ENCODE peak calls at places on chromosomes 4 and X, in five cellular contexts. One of them, this sample, is unnamed.
A peak's percentile ranks its signal among the peaks of the same experiment; 100 is the strongest.

GRCh38 chr4:76830612-76831474 is 67.1 kb downstream of the SOWAHB start:
- DNase-seq in IMR-90: peak; percentile 92
- DNase-seq in neuronal stem cell: peak; percentile 20
- DNase-seq in mesendoderm: peak; percentile 70
- DNase-seq in mesenchymal stem cell: peak; percentile 97
- DNase-seq in this sample: no peak

GRCh38 chr4:26820346-26820745 is 40.3 kb upstream of the STIM2 start:
- DNase-seq in IMR-90: no peak
- DNase-seq in neuronal stem cell: no peak
- DNase-seq in mesendoderm: no peak
- DNase-seq in mesenchymal stem cell: no peak
- DNase-seq in this sample: no peak

GRCh38 chr4:168273838-168274237 is 44.7 kb downstream of the DDX60 start:
- DNase-seq in IMR-90: no peak
- DNase-seq in neuronal stem cell: no peak
- DNase-seq in mesendoderm: peak; percentile 49
- DNase-seq in mesenchymal stem cell: no peak
- DNase-seq in this sample: peak; percentile 46

GRCh38 chr4:122604146-122604545 is 16.7 kb downstream of the IL21 start:
- DNase-seq in IMR-90: no peak
- DNase-seq in neuronal stem cell: no peak
- DNase-seq in mesendoderm: peak; percentile 8
- DNase-seq in mesenchymal stem cell: no peak
- DNase-seq in this sample: peak; percentile 50

GRCh38 chr4:156763511-156763910 is 208.1 kb downstream of the PDGFC start:
- DNase-seq in IMR-90: peak; percentile 43
- DNase-seq in neuronal stem cell: no peak
- DNase-seq in mesendoderm: no peak
- DNase-seq in mesenchymal stem cell: no peak
- DNase-seq in this sample: no peak

GRCh38 chr4:2286904-2287593 is 25.1 kb upstream of the MXD4 start:
- DNase-seq in IMR-90: peak; percentile 4
- DNase-seq in neuronal stem cell: no peak
- DNase-seq in mesendoderm: no peak
- DNase-seq in mesenchymal stem cell: no peak
- DNase-seq in this sample: no peak

GRCh38 chr4:64539234-64539849 is 130.1 kb upstream of the TECRL start:
- DNase-seq in IMR-90: peak; percentile 49
- DNase-seq in neuronal stem cell: peak; percentile 66
- DNase-seq in mesendoderm: peak; percentile 74
- DNase-seq in mesenchymal stem cell: peak; percentile 71
- DNase-seq in this sample: peak; percentile 17

GRCh38 chrX:66028936-66029335 is 10.9 kb downstream of the VSIG4 start:
- DNase-seq in IMR-90: no peak
- DNase-seq in neuronal stem cell: no peak
- DNase-seq in mesendoderm: no peak
- DNase-seq in mesenchymal stem cell: no peak
- DNase-seq in this sample: no peak

GRCh38 chr4:23484689-23485088 is 405.2 kb downstream of the PPARGC1A start:
- DNase-seq in IMR-90: no peak
- DNase-seq in neuronal stem cell: no peak
- DNase-seq in mesendoderm: peak; percentile 58
- DNase-seq in mesenchymal stem cell: no peak
- DNase-seq in this sample: no peak

GRCh38 chrX:101219840-101220191 is 230 bp downstream of the DRP2 start:
- DNase-seq in IMR-90: peak; percentile 71
- DNase-seq in neuronal stem cell: no peak
- DNase-seq in mesendoderm: peak; percentile 45
- DNase-seq in mesenchymal stem cell: peak; percentile 71
- DNase-seq in this sample: no peak

GRCh38 chr4:7185487-7186030 is 6.8 kb upstream of the SORCS2 start:
- DNase-seq in IMR-90: no peak
- DNase-seq in neuronal stem cell: no peak
- DNase-seq in mesendoderm: no peak
- DNase-seq in mesenchymal stem cell: no peak
- DNase-seq in this sample: no peak

GRCh38 chr4:24489870-24490269 is 94.5 kb downstream of the DHX15 start:
- DNase-seq in IMR-90: no peak
- DNase-seq in neuronal stem cell: no peak
- DNase-seq in mesendoderm: no peak
- DNase-seq in mesenchymal stem cell: peak; percentile 20
- DNase-seq in this sample: no peak

GRCh38 chr4:112448211-112448745 is 67.7 kb downstream of the NEUROG2 start:
- DNase-seq in IMR-90: peak; percentile 13
- DNase-seq in neuronal stem cell: no peak
- DNase-seq in mesendoderm: peak; percentile 4
- DNase-seq in mesenchymal stem cell: no peak
- DNase-seq in this sample: no peak

GRCh38 chr4:182770969-182771330 is 146.2 kb downstream of the DCTD start:
- DNase-seq in IMR-90: peak; percentile 12
- DNase-seq in neuronal stem cell: no peak
- DNase-seq in mesendoderm: peak; percentile 83
- DNase-seq in mesenchymal stem cell: no peak
- DNase-seq in this sample: no peak

GRCh38 chr4:109877400-109877799 is 29.5 kb downstream of the LRIT3 start:
- DNase-seq in IMR-90: no peak
- DNase-seq in neuronal stem cell: no peak
- DNase-seq in mesendoderm: no peak
- DNase-seq in mesenchymal stem cell: no peak
- DNase-seq in this sample: no peak

GRCh38 chr4:16067515-16067914 is 16.3 kb downstream of the PROM1 start:
- DNase-seq in IMR-90: no peak
- DNase-seq in neuronal stem cell: no peak
- DNase-seq in mesendoderm: no peak
- DNase-seq in mesenchymal stem cell: no peak
- DNase-seq in this sample: no peak

GRCh38 chrX:640641-641040 is 10.1 kb downstream of the SHOX start:
- DNase-seq in IMR-90: no peak
- DNase-seq in neuronal stem cell: no peak
- DNase-seq in mesendoderm: no peak
- DNase-seq in mesenchymal stem cell: no peak
- DNase-seq in this sample: no peak
- H2AK5ac ChIP-seq in IMR-90: no peak overlapping the region
- H2AK5ac ChIP-seq in neuronal stem cell: peak overlapping the region; percentile 71
- H2AK5ac ChIP-seq in mesendoderm: no peak overlapping the region
- H2AK5ac ChIP-seq in mesenchymal stem cell: no peak overlapping the region
- H2AK5ac ChIP-seq in this sample: no peak overlapping the region

GRCh38 chr4:47694322-47694721 is 143.5 kb downstream of the CORIN start:
- DNase-seq in IMR-90: no peak
- DNase-seq in neuronal stem cell: no peak
- DNase-seq in mesendoderm: no peak
- DNase-seq in mesenchymal stem cell: no peak
- DNase-seq in this sample: no peak
- H3K36me3 ChIP-seq in IMR-90: no peaks in the 10 kb centered on the region
- H3K36me3 ChIP-seq in neuronal stem cell: no peaks in the 10 kb centered on the region
- H3K36me3 ChIP-seq in mesendoderm: no peaks in the 10 kb centered on the region
- H3K36me3 ChIP-seq in mesenchymal stem cell: no peaks in the 10 kb centered on the region
- H3K36me3 ChIP-seq in this sample: no peaks in the 10 kb centered on the region

GRCh38 chrX:51779306-51779705 is 36.1 kb downstream of the GSPT2 start:
- DNase-seq in IMR-90: no peak
- DNase-seq in neuronal stem cell: no peak
- DNase-seq in mesendoderm: peak; percentile 79
- DNase-seq in mesenchymal stem cell: no peak
- DNase-seq in this sample: no peak

GRCh38 chrX:51776851-51777250 is 33.6 kb downstream of the GSPT2 start:
- DNase-seq in IMR-90: no peak
- DNase-seq in neuronal stem cell: no peak
- DNase-seq in mesendoderm: peak; percentile 76
- DNase-seq in mesenchymal stem cell: no peak
- DNase-seq in this sample: no peak
- H2AK5ac ChIP-seq in IMR-90: no peak overlapping the region
- H2AK5ac ChIP-seq in neuronal stem cell: no peak overlapping the region
- H2AK5ac ChIP-seq in mesendoderm: no peak overlapping the region
- H2AK5ac ChIP-seq in mesenchymal stem cell: no peak overlapping the region
- H2AK5ac ChIP-seq in this sample: no peak overlapping the region

DNA sequence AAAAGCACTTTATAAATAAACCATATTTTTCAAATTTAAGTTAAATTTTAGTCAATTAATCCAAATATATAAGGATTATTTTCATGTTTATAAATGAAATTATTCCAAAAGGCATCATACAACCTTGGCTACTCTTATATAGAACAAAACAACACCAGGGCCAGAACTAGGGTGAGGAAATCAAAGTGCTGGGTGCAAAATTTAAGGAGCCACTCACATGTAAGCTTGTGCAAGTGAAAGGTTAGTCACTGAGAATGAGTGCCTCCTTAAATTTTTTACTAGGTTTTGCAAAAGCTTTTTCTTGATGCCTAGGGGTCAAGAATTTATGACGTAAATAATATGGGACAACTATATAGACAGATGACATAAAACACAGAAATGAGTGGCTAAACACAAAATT is 83.4 kb upstream of the COX18 start:
- DNase-seq in IMR-90: no peak
- DNase-seq in neuronal stem cell: no peak
- DNase-seq in mesendoderm: no peak
- DNase-seq in mesenchymal stem cell: no peak
- DNase-seq in this sample: no peak
- H3K36me3 ChIP-seq in IMR-90: peaks cover 21% of the 10 kb centered on the region
- H3K36me3 ChIP-seq in neuronal stem cell: peaks cover 15% of the 10 kb centered on the region
- H3K36me3 ChIP-seq in mesendoderm: peaks cover 2% of the 10 kb centered on the region
- H3K36me3 ChIP-seq in mesenchymal stem cell: peaks cover 73% of the 10 kb centered on the region
- H3K36me3 ChIP-seq in this sample: peaks cover 14% of the 10 kb centered on the region

GRCh38 chrX:150506020-150506419 is 62.4 kb upstream of the MTM1 start:
- DNase-seq in IMR-90: no peak
- DNase-seq in neuronal stem cell: no peak
- DNase-seq in mesendoderm: no peak
- DNase-seq in mesenchymal stem cell: no peak
- DNase-seq in this sample: no peak

GRCh38 chrX:150508018-150508417 is 60.4 kb upstream of the MTM1 start:
- DNase-seq in IMR-90: no peak
- DNase-seq in neuronal stem cell: no peak
- DNase-seq in mesendoderm: peak; percentile 1
- DNase-seq in mesenchymal stem cell: no peak
- DNase-seq in this sample: no peak

GRCh38 chrX:150506486-150506885 is 61.9 kb upstream of the MTM1 start:
- DNase-seq in IMR-90: no peak
- DNase-seq in neuronal stem cell: no peak
- DNase-seq in mesendoderm: peak; percentile 4
- DNase-seq in mesenchymal stem cell: no peak
- DNase-seq in this sample: no peak

GRCh38 chrX:150508461-150509367 is 59.7 kb upstream of the MTM1 start:
- DNase-seq in IMR-90: peak; percentile 10
- DNase-seq in neuronal stem cell: no peak
- DNase-seq in mesendoderm: peak; percentile 42
- DNase-seq in mesenchymal stem cell: no peak
- DNase-seq in this sample: no peak

GRCh38 chrX:150507251-150507856 is 61.1 kb upstream of the MTM1 start:
- DNase-seq in IMR-90: no peak
- DNase-seq in neuronal stem cell: no peak
- DNase-seq in mesendoderm: peak; percentile 52
- DNase-seq in mesenchymal stem cell: no peak
- DNase-seq in this sample: no peak
- H2AK5ac ChIP-seq in IMR-90: no peak overlapping the region
- H2AK5ac ChIP-seq in neuronal stem cell: peak overlapping the region; percentile 28
- H2AK5ac ChIP-seq in mesendoderm: no peak overlapping the region
- H2AK5ac ChIP-seq in mesenchymal stem cell: no peak overlapping the region
- H2AK5ac ChIP-seq in this sample: no peak overlapping the region